ENCODE peak calls at places on chromosomes 12 and 14, in six cellular contexts. I, Q, E, D, F and A are unnamed samples.

GRCh38 chr14:22200977-22201605 is 387.9 kb downstream of the DAD1 start:
- DNase-seq in E (no peak), F (no peak), D (no peak), I (no peak), Q (peak; percentile 82), A (no peak)

GRCh38 chr12:122393822-122394221 is 28.6 kb downstream of the CLIP1 start:
- DNase-seq in I (no peak), E (no peak), F (no peak), D (no peak), Q (no peak), A (no peak)

GRCh38 chr14:99541677-99542470 is 60.7 kb downstream of the CCNK start:
- DNase-seq in E (no peak), I (no peak), D (no peak), F (no peak), Q (no peak), A (no peak)

GRCh38 chr12:9347328-9348127 is 139.3 kb upstream of the PZP start:
- DNase-seq in D (no peak), I (no peak), F (no peak), E (no peak), Q (peak; percentile 13), A (no peak)

GRCh38 chr14:104146651-104147345 is 8.4 kb downstream of the KIF26A start:
- DNase-seq in I (peak; percentile 19), F (no peak), D (peak; percentile 50), E (no peak), Q (no peak), A (no peak)

GRCh38 chr12:106976013-106976658 is 10.8 kb downstream of the MTERF2 start:
- DNase-seq in E (no peak), I (no peak), Q (peak; percentile 80), D (no peak), F (no peak), A (no peak)

GRCh38 chr12:132397152-132397933 is 68.0 kb upstream of the GALNT9 start:
- DNase-seq in E (no peak), D (no peak), F (no peak), Q (no peak), I (no peak), A (no peak)

GRCh38 chr14:50230601-50231474 is 540 bp downstream of the SOS2 start:
- DNase-seq in E (peak; percentile 33), Q (peak; percentile 59), F (peak; percentile 64), D (peak; percentile 78), I (peak; percentile 64), A (peak; percentile 59)

GRCh38 chr12:31736472-31736871 is 7.7 kb upstream of the AMN1 start:
- DNase-seq in D (no peak), I (no peak), F (no peak), E (peak; percentile 58), Q (peak; percentile 89), A (peak; percentile 46)

GRCh38 chr14:59282366-59282765 is 93.9 kb downstream of the DAAM1 start:
- DNase-seq in I (no peak), Q (peak; percentile 79), E (no peak), D (no peak), F (no peak), A (peak; percentile 22)

GRCh38 chr12:110266381-110266909 is 14.6 kb upstream of the ATP2A2 start:
- DNase-seq in D (no peak), E (no peak), Q (no peak), I (no peak), F (no peak), A (no peak)

GRCh38 chr12:94488449-94488848 is 28.8 kb upstream of the CEP83 start:
- DNase-seq in D (no peak), Q (peak; percentile 6), I (no peak), E (no peak), F (no peak), A (no peak)

GRCh38 chr12:50933459-50934124 is 18.8 kb upstream of the HIGD1C start:
- DNase-seq in I (no peak), Q (no peak), F (no peak), D (no peak), E (no peak), A (no peak)

GRCh38 chr12:26628234-26628633 is 204.8 kb downstream of the ITPR2 start:
- DNase-seq in I (no peak), F (no peak), Q (peak; percentile 39), E (no peak), D (no peak), A (no peak)

GRCh38 chr14:51357250-51357649 is 117.2 kb downstream of the TMX1 start:
- DNase-seq in D (no peak), Q (peak; percentile 46), I (no peak), E (no peak), F (no peak), A (no peak)

DNA sequence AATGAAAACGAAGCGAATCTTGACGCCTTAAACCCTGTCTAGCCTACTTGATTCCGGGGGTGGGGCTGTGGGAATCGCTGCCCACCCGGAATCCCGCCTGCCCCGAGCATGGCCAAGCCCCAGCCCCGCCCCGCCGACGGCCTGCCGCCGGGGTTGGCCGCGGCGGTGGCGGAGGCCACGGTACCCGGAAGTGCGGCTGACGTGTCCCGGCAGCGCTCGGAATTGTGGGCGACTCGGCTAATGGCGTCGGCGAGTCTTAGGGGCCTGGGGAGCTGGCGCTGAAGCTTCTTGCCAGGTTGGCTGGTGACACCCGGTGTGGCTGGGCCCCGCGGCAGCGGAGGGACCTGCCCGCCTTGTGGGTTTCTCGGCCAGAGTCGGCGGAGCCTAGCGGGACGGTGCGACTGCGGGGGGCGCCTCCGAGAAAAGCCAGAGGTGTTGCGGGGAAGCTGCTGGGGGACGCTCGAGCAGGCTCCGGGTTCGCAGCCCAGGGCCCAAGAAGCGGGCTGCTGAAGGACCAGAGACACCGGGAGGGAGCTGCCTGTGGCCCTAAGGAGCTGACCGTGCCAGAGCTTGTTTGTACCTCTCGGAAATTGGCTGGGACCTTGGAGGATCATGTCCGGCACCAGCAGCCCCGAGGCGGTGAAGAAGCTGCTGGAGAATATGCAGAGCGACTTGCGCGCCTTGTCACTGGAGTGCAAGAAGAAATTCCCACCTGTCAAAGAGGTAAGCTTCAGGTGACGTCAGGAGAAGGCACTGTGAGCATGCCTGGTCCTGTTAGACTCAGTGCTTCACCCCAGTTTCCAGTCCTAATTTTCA is at the start of gene MON2:
- DNase-seq in I (peak; percentile 93), Q (peak; percentile 78), D (peak; percentile 95), E (peak; percentile 86), F (peak; percentile 81), A (peak; percentile 91)
- TF ChIP-seq CTCF in I (no peak), Q (no peak), D (no peak), E (no peak), F (no peak), A (no peak)

GRCh38 chr14:105909046-105909827 is 382.9 kb downstream of the TMEM121 start:
- DNase-seq in D (no peak), Q (no peak), I (peak; percentile 1), F (no peak), E (no peak), A (no peak)

GRCh38 chr14:105907276-105907675 is 380.9 kb downstream of the TMEM121 start:
- DNase-seq in I (no peak), Q (no peak), D (no peak), E (no peak), F (no peak), A (no peak)

GRCh38 chr14:105908481-105908911 is 382.1 kb downstream of the TMEM121 start:
- DNase-seq in E (no peak), F (no peak), Q (no peak), D (no peak), I (no peak), A (no peak)

GRCh38 chr14:105910426-105910825 is 384.0 kb downstream of the TMEM121 start:
- DNase-seq in D (no peak), E (no peak), I (peak; percentile 7), F (no peak), Q (no peak), A (no peak)

DNA sequence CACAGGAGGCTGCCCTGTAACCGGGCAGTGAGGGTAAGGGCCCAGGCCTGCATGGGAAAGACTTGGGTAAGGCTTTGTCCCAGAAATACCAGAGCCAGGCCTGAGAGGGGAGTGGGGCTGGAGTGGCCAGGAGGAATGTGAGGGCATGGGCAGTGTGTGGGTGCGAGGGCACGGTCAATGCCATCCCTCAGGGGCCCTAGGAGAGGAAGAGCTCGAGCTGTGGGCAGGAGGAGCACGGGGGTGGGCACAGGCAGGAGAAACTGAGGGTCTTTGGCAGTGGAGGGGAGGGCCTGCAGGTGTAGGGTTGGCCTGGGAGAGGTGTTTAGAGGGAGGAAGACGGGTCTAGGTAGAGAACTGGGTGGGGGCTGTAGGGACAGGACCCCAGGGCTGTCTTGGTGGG is 381.6 kb downstream of the TMEM121 start:
- DNase-seq in I (no peak), Q (no peak), E (no peak), D (no peak), F (no peak), A (no peak)
- H3K4me3 ChIP-seq in I (no peak overlapping the region), Q (no peak overlapping the region), E (no peak overlapping the region), D (no peak overlapping the region), F (no peak overlapping the region), A (no peak overlapping the region)

GRCh38 chr14:31678421-31679249 is 117.4 kb downstream of the NUBPL start:
- DNase-seq in E (no peak), Q (no peak), D (no peak), F (no peak), I (no peak), A (no peak)

GRCh38 chr14:31677052-31677451 is 115.8 kb downstream of the NUBPL start:
- DNase-seq in D (no peak), I (no peak), E (no peak), Q (no peak), F (no peak), A (no peak)

GRCh38 chr14:31672709-31673108 is 111.5 kb downstream of the NUBPL start:
- DNase-seq in F (no peak), I (no peak), Q (no peak), E (no peak), D (no peak), A (no peak)

GRCh38 chr14:31682768-31683167 is 121.6 kb downstream of the NUBPL start:
- DNase-seq in Q (no peak), F (no peak), D (no peak), E (no peak), I (no peak), A (no peak)

DNA sequence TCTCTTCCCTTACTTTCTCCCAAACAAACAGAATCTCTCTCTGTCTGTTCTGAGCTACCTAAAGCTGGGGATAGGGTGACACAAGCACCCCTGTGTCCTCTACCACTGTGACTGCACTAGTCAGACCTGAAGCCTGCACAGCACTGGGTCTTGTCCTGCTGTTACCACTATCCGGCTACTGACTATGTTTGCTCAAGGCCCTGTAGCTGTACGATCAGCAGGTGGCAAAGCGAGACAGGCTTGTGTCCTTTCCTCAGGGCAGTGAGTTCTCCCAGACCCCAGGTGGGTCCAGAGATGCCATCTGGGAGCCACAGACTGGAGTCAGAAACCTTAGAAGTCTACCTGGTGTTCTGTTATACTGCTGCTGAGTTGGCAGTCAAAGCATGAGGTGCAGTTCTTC is 116.4 kb downstream of the NUBPL start:
- DNase-seq in Q (no peak), I (no peak), F (no peak), D (no peak), E (no peak), A (no peak)
- H3K27me3 ChIP-seq in Q (no peaks in the 10 kb centered on the region), I (no peaks in the 10 kb centered on the region), F (no peaks in the 10 kb centered on the region), D (no peaks in the 10 kb centered on the region), E (no peaks in the 10 kb centered on the region), A (no peaks in the 10 kb centered on the region)

GRCh38 chr14:72744416-72745120 is 149.3 kb downstream of the DPF3 start:
- DNase-seq in Q (no peak), E (no peak), I (no peak), F (no peak), D (no peak), A (no peak)

GRCh38 chr14:72745546-72745945 is 148.4 kb downstream of the DPF3 start:
- DNase-seq in E (no peak), F (no peak), I (no peak), Q (peak; percentile 89), D (no peak), A (peak; percentile 69)

GRCh38 chr14:72747652-72748051 is 146.2 kb downstream of the DPF3 start:
- DNase-seq in E (no peak), I (no peak), D (no peak), Q (no peak), F (no peak), A (no peak)

GRCh38 chr14:72743626-72744025 is 150.3 kb downstream of the DPF3 start:
- DNase-seq in I (no peak), D (no peak), F (no peak), E (no peak), Q (no peak), A (peak; percentile 42)

GRCh38 chr14:72745991-72746980 is 147.6 kb downstream of the DPF3 start:
- DNase-seq in I (no peak), F (no peak), D (no peak), Q (peak; percentile 84), E (no peak), A (peak; percentile 49)
- TF ChIP-seq CTCF in I (no peak), F (no peak), D (no peak), Q (peak; percentile 40), E (no peak), A (no peak)